ENCODE peak calls at places on chromosomes 1 and 21, in five cellular contexts. Q is naive thymus-derived CD4-positive, alpha-beta T cell; M is neural progenitor cell; Y is prostate gland; H is H1. I is an unnamed sample. For H3K4me1, the result is how much of the 10 kb centered on the place peaks cover.

GRCh38 chr1:26677306-26678115 is 18.3 kb upstream of the ARID1A start:
- DNase-seq in Q (peak), M (peak), Y (peak), H (peak), I (peak)

GRCh38 chr1:48526045-48526714 is 54.2 kb upstream of the SPATA6 start:
- DNase-seq in Q (no peak), M (peak), Y (peak), H (no peak), I (no peak)

GRCh38 chr1:44798481-44799365 is 1.5 kb upstream of the PLK3 start:
- DNase-seq in Q (no peak), M (no peak), Y (no peak), H (no peak), I (no peak)

GRCh38 chr1:52629021-52629643 is 3.8 kb upstream of the SHISAL2A start:
- DNase-seq in Q (no peak), M (peak), Y (no peak), H (peak), I (no peak)

GRCh38 chr1:178470411-178470960 is 26.3 kb downstream of the CLEC20A start:
- DNase-seq in Q (no peak), M (no peak), Y (no peak), H (no peak), I (no peak)

GRCh38 chr1:89603651-89604413 is 29.1 kb upstream of the LRRC8C start:
- DNase-seq in Q (peak), M (no peak), Y (no peak), H (no peak), I (no peak)

GRCh38 chr1:193058529-193059281 is 455 bp downstream of the UCHL5 start:
- DNase-seq in Q (peak), M (no peak), Y (peak), H (peak), I (peak)

GRCh38 chr1:24694380-24694843 is 50.8 kb upstream of the CLIC4 start:
- DNase-seq in Q (no peak), M (no peak), Y (no peak), H (no peak), I (no peak)

GRCh38 chr1:214549604-214550338 is 1.6 kb downstream of the PTPN14 start:
- DNase-seq in Q (no peak), M (peak), Y (peak), H (no peak), I (no peak)

GRCh38 chr1:24929876-24930702 is at the start of gene RUNX3:
- DNase-seq in Q (peak), M (peak), Y (peak), H (peak), I (peak)

GRCh38 chr1:119686661-119687060 is 25.1 kb upstream of the PHGDH start:
- DNase-seq in Q (no peak), M (no peak), Y (peak), H (no peak), I (peak)

GRCh38 chr1:216566809-216567208 is 143.6 kb upstream of the USH2A start:
- DNase-seq in Q (no peak), M (no peak), Y (no peak), H (no peak), I (no peak)

GRCh38 chr1:231610392-231610791 is 16.2 kb upstream of the DISC1 start:
- DNase-seq in Q (no peak), M (no peak), Y (no peak), H (no peak), I (no peak)

GRCh38 chr1:221608835-221609320 is 133.0 kb downstream of the DUSP10 start:
- DNase-seq in Q (no peak), M (no peak), Y (no peak), H (no peak), I (no peak)

GRCh38 chr21:25934130-25934529 is 199.4 kb downstream of the GABPA start:
- DNase-seq in Q (no peak), M (no peak), Y (no peak), H (no peak), I (no peak)

GRCh38 chr21:35705888-35706287 is 354.4 kb downstream of the SETD4 start:
- DNase-seq in Q (no peak), M (no peak), Y (no peak), H (no peak), I (no peak)

GRCh38 chr21:43834146-43834905 is 30.7 kb upstream of the AGPAT3 start:
- DNase-seq in Q (no peak), M (no peak), Y (no peak), H (no peak), I (no peak)

GRCh38 chr1:199403421-199404116 is 623.9 kb upstream of the NR5A2 start:
- DNase-seq in Q (no peak), M (no peak), Y (no peak), H (no peak), I (no peak)

GRCh38 chr1:173996995-173997394 is 25.2 kb downstream of the RC3H1 start:
- DNase-seq in Q (no peak), M (no peak), Y (no peak), H (no peak), I (no peak)

GRCh38 chr1:59455206-59455605 is 158.3 kb downstream of the FGGY start:
- DNase-seq in Q (no peak), M (no peak), Y (no peak), H (no peak), I (no peak)

GRCh38 chr1:33471416-33471815 is 1.0 kb upstream of the ZSCAN20 start:
- DNase-seq in Q (no peak), M (no peak), Y (no peak), H (no peak), I (no peak)

GRCh38 chr1:31739281-31739853 is 24.8 kb downstream of the ADGRB2 start:
- DNase-seq in Q (peak), M (peak), Y (no peak), H (peak), I (no peak)

GRCh38 chr1:159821171-159821867 is 5.4 kb upstream of the SLAMF8 start:
- DNase-seq in Q (no peak), M (peak), Y (no peak), H (no peak), I (no peak)

GRCh38 chr1:190250368-190250767 is 227.3 kb downstream of the BRINP3 start:
- DNase-seq in Q (no peak), M (no peak), Y (no peak), H (no peak), I (no peak)

GRCh38 chr1:105793541-105794146 is 1262.8 kb upstream of the PRMT6 start:
- DNase-seq in Q (no peak), M (peak), Y (no peak), H (peak), I (peak)

GRCh38 chr1:27934818-27935549 is at the start of gene SMPDL3B:
- DNase-seq in Q (no peak), M (peak), Y (peak), H (peak), I (peak)

GRCh38 chr1:164694505-164694904 is 135.5 kb downstream of the PBX1 start:
- DNase-seq in Q (no peak), M (no peak), Y (no peak), H (no peak), I (no peak)

GRCh38 chr1:94888201-94888600 is 38.7 kb downstream of the CNN3 start:
- DNase-seq in Q (no peak), M (no peak), Y (no peak), H (peak), I (no peak)

DNA sequence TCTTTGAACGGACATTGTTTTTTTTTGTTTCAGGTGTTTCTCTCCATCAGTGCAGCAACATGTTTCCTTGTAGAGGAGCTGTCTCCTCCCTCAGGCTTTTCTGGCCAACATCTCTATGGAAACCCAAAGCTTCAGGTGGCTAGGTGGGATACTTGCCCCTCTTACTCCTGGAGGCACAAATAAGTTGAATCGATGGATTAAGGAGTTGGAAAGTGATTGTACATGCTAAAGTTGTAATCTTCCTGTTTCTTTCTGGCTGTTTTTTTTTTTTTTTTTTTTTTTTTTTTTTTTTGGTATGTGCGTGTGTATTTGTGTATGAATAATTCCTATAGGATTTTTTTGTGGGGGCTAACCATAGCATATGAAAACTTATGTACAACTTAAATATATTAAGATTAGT is 10.6 kb downstream of the USP25 start:
- DNase-seq in Q (no peak), M (no peak), Y (no peak), H (no peak), I (no peak)
- H3K4me1 ChIP-seq in Q (under half), M (under half), Y (under half), H (under half), I (under half)

DNA sequence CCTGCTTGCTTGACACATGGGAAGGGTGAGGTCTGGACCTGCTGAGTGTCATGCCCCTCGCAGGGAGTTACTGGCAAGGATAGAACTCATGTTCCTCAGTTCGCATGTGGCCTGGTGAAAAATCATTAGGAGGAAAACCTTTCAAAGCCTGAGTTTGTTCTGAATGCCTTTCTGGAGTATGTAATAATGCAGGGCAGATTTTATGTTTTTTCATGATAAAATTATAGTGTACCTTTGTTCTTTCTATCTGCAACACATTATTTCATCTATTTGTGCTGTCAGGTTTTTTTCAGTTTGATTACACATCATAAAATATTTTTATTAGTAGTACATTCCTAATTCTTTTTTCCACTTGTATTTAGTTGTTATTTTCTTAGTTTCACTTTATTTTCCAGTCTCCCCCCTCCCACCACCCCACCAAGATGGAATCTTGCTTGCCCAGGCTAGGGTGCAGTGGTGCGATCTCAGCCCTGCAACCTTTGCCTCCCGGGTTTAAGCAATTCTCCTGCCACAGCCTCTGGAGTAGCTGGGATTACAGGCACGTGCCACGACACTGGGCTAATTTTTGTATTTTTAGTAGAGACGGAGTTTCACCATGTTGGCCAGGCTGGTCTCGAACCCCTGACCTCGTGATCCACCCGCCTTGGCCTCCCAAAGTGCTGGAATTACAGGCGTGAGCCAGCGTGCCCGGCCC is 8.1 kb downstream of the DDI2 start:
- DNase-seq in Q (no peak), M (no peak), Y (no peak), H (no peak), I (no peak)
- H3K4me1 ChIP-seq in Q (under half), M (under half), Y (under half), H (under half), I (under half)

GRCh38 chr1:167328762-167329483 is 108.2 kb downstream of the POU2F1 start:
- DNase-seq in Q (no peak), M (peak), Y (no peak), H (no peak), I (no peak)
- H3K4me1 ChIP-seq in Q (under half), M (under half), Y (under half), H (under half), I (under half)

GRCh38 chr1:206833131-206833530 is 32.3 kb upstream of the IL20 start:
- DNase-seq in Q (no peak), M (peak), Y (no peak), H (no peak), I (no peak)
- H3K4me1 ChIP-seq in Q (under half), M (under half), Y (under half), H (under half), I (under half)

DNA sequence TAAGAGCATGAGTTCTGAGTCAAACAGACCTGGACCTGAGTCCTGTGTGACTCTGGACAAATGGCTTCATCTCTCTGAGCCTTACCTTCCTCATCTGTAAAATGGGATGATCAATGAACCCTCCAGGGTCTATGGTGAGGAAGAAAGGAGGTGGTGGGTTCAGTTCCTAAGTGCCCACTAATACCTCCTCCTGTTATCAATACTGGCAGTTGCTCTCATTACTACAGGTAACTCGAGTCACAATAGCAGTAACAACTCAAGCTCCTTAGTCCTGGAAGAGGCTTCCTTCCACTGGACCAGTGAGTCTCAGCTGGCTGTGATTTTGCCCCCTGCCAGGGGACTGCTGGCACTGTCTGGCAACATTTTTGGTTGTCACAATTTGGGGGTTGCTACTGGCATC is 2.6 kb downstream of the PADI2 start:
- DNase-seq in Q (no peak), M (no peak), Y (no peak), H (no peak), I (no peak)
- H3K4me1 ChIP-seq in Q (under half), M (under half), Y (under half), H (under half), I (under half)

GRCh38 chr1:4380564-4381168 is 273.7 kb upstream of the AJAP1 start:
- DNase-seq in Q (no peak), M (no peak), Y (no peak), H (no peak), I (no peak)

GRCh38 chr1:4375812-4376211 is 278.6 kb upstream of the AJAP1 start:
- DNase-seq in Q (no peak), M (no peak), Y (no peak), H (no peak), I (no peak)

DNA sequence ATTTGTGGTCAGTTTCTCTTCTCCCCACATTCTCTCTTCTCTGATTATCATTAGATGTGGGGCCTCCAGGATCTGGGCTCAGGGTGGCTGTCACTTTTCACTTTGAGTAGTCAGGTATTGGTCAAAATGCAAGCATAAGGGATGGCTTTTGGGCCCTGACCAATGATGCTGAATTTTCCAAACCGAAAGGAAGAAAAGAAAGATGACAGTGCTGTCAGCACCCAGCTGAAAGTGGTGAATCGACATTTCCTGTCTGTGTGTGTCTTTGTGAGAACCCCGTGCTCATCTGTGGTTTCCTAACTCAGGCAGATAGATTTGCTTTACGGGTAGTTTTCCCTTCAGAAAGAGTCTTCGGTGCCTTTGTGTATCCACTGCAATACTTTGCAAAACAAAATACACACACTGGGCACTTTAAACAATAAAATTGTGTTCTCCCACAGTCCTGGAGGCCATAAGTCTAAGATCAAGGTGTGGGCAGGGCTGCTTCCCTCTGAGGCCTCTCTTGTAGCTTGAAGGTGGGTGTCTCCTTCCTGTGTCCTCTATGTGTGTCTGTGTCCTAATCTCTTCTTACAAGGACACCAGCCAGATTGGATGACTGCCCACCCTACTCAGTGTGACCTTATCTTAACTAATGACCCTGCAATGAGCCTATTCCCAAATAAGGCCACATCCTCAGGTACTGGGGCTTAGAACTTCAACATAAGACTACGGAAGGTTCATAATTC is 274.8 kb upstream of the AJAP1 start:
- DNase-seq in Q (peak), M (no peak), Y (no peak), H (no peak), I (no peak)
- H3K4me1 ChIP-seq in Q (under half), M (under half), Y (under half), H (under half), I (under half)